ENCODE peak calls at places on chromosomes 4 and X, in five cellular contexts. One of them, this sample, is unnamed.
A peak's percentile ranks its signal among the peaks of the same experiment; 100 is the strongest.

GRCh38 chr4:31645211-31645610 is 925.0 kb downstream of the PCDH7 start:
- DNase-seq in mucosa of gallbladder: no peak
- DNase-seq in PC-3: no peak
- DNase-seq in KG1: no peak
- DNase-seq in CD8-positive, alpha-beta memory T cell: no peak
- DNase-seq in this sample: no peak

GRCh38 chrX:46686003-46686645 is 72.8 kb downstream of the SLC9A7 start:
- DNase-seq in mucosa of gallbladder: peak; percentile 21
- DNase-seq in PC-3: peak; percentile 53
- DNase-seq in KG1: peak; percentile 1
- DNase-seq in CD8-positive, alpha-beta memory T cell: no peak
- DNase-seq in this sample: peak; percentile 16

GRCh38 chr4:729336-730315 is 24.0 kb downstream of the PCGF3 start:
- DNase-seq in mucosa of gallbladder: no peak
- DNase-seq in PC-3: no peak
- DNase-seq in KG1: no peak
- DNase-seq in CD8-positive, alpha-beta memory T cell: no peak
- DNase-seq in this sample: no peak

GRCh38 chrX:136227948-136228584 is 23.1 kb downstream of the MAP7D3 start:
- DNase-seq in mucosa of gallbladder: no peak
- DNase-seq in PC-3: peak; percentile 65
- DNase-seq in KG1: no peak
- DNase-seq in CD8-positive, alpha-beta memory T cell: no peak
- DNase-seq in this sample: no peak

GRCh38 chr4:84622959-84623358 is 40.0 kb downstream of the CDS1 start:
- DNase-seq in mucosa of gallbladder: no peak
- DNase-seq in PC-3: no peak
- DNase-seq in KG1: no peak
- DNase-seq in CD8-positive, alpha-beta memory T cell: no peak
- DNase-seq in this sample: no peak

GRCh38 chrX:115579327-115579726 is 18.4 kb downstream of the PLS3 start:
- DNase-seq in mucosa of gallbladder: no peak
- DNase-seq in PC-3: peak; percentile 79
- DNase-seq in KG1: no peak
- DNase-seq in CD8-positive, alpha-beta memory T cell: no peak
- DNase-seq in this sample: no peak

GRCh38 chrX:31110657-31111056 is 38.8 kb upstream of the FTHL17 start:
- DNase-seq in mucosa of gallbladder: no peak
- DNase-seq in PC-3: no peak
- DNase-seq in KG1: no peak
- DNase-seq in CD8-positive, alpha-beta memory T cell: no peak
- DNase-seq in this sample: no peak

GRCh38 chrX:111244238-111244750 is 26.0 kb downstream of the CAPN6 start:
- DNase-seq in mucosa of gallbladder: no peak
- DNase-seq in PC-3: peak; percentile 10
- DNase-seq in KG1: no peak
- DNase-seq in CD8-positive, alpha-beta memory T cell: no peak
- DNase-seq in this sample: no peak

GRCh38 chrX:20217279-20217678 is 49.4 kb downstream of the RPS6KA3 start:
- DNase-seq in mucosa of gallbladder: no peak
- DNase-seq in PC-3: peak; percentile 84
- DNase-seq in KG1: no peak
- DNase-seq in CD8-positive, alpha-beta memory T cell: no peak
- DNase-seq in this sample: no peak

GRCh38 chr4:13137400-13137799 is 346.7 kb downstream of the RAB28 start:
- DNase-seq in mucosa of gallbladder: no peak
- DNase-seq in PC-3: no peak
- DNase-seq in KG1: no peak
- DNase-seq in CD8-positive, alpha-beta memory T cell: no peak
- DNase-seq in this sample: no peak

GRCh38 chrX:140712413-140713173 is 3.0 kb downstream of the LINC00632 start:
- DNase-seq in mucosa of gallbladder: peak; percentile 19
- DNase-seq in PC-3: peak; percentile 46
- DNase-seq in KG1: no peak
- DNase-seq in CD8-positive, alpha-beta memory T cell: peak; percentile 9
- DNase-seq in this sample: peak; percentile 49

GRCh38 chr4:151563194-151563593 is 154.2 kb downstream of the FHIP1A start:
- DNase-seq in mucosa of gallbladder: no peak
- DNase-seq in PC-3: peak; percentile 22
- DNase-seq in KG1: no peak
- DNase-seq in CD8-positive, alpha-beta memory T cell: no peak
- DNase-seq in this sample: peak; percentile 61